ENCODE peak calls at places on chromosomes 11 and 22, in six cellular contexts. U is GM12878; T is Daoy; D is NCI-H187 treated with DMSO at 0.1 percent for 48 hours; W is stimulated activated CD4-positive, alpha-beta T cell treated with anti-CD3 and anti-CD28 coated beads, TNF-alpha, amount 100 ng/mL, for 1 hour; B is stimulated activated effector memory CD8-positive, alpha-beta T cell treated with anti-CD3 and anti-CD28 coated beads, Interleukin-12 subunit alpha, Interleukin-12 subunit beta, amount 100 ng/mL, for 72 hours. H is an unnamed sample.
A peak's percentile ranks its signal among the peaks of the same experiment; 100 is the strongest.

GRCh38 chr11:75380716-75381420 is 18.4 kb upstream of the RPS3 start:
- DNase-seq in U (no peak), T (no peak), D (no peak), W (no peak), B (no peak), H (no peak)

GRCh38 chr22:38074181-38075104 is 9.5 kb downstream of the SLC16A8 start:
- DNase-seq in U (no peak), T (peak; percentile 1), D (no peak), W (no peak), B (no peak), H (no peak)

GRCh38 chr11:130719516-130719915 is 196.8 kb downstream of the SNX19 start:
- DNase-seq in U (no peak), T (no peak), D (no peak), W (no peak), B (no peak), H (no peak)

GRCh38 chr22:32643246-32643645 is 158.3 kb upstream of the TIMP3 start:
- DNase-seq in U (no peak), T (no peak), D (no peak), W (no peak), B (no peak), H (no peak)

GRCh38 chr11:44709966-44710365 is 16.8 kb upstream of the TSPAN18 start:
- DNase-seq in U (no peak), T (peak; percentile 68), D (no peak), W (no peak), B (no peak), H (no peak)

GRCh38 chr11:20155683-20156279 is 4.5 kb downstream of the DBX1 start:
- DNase-seq in U (no peak), T (no peak), D (no peak), W (no peak), B (no peak), H (no peak)

GRCh38 chr22:27212617-27213177 is 555.3 kb downstream of the MIAT start:
- DNase-seq in U (no peak), T (peak; percentile 93), D (no peak), W (no peak), B (no peak), H (no peak)

GRCh38 chr11:72569966-72570892 is 104.0 kb downstream of the PDE2A start:
- DNase-seq in U (no peak), T (peak; percentile 66), D (no peak), W (no peak), B (no peak), H (no peak)

GRCh38 chr11:117928818-117929567 is at the start of gene TMPRSS13:
- DNase-seq in U (no peak), T (no peak), D (no peak), W (no peak), B (no peak), H (no peak)

GRCh38 chr11:124441081-124441480 is 4.4 kb downstream of the OR8B8 start:
- DNase-seq in U (no peak), T (no peak), D (no peak), W (no peak), B (no peak), H (no peak)

GRCh38 chr22:21818487-21819182 is 48.8 kb downstream of the MAPK1 start:
- DNase-seq in U (no peak), T (no peak), D (no peak), W (no peak), B (no peak), H (no peak)

GRCh38 chr22:39013923-39014722 is at the start of gene APOBEC3C:
- DNase-seq in U (peak; percentile 79), T (peak; percentile 93), D (no peak), W (peak; percentile 51), B (peak; percentile 61), H (no peak)

GRCh38 chr11:36389006-36389405 is 92.9 kb downstream of the PRR5L start:
- DNase-seq in U (no peak), T (no peak), D (no peak), W (no peak), B (no peak), H (no peak)

GRCh38 chr11:126140106-126140931 is 71.1 kb downstream of the RPUSD4 start:
- DNase-seq in U (no peak), T (no peak), D (no peak), W (no peak), B (no peak), H (no peak)

GRCh38 chr11:64299847-64300648 is at the start of gene CATSPERZ:
- DNase-seq in U (no peak), T (no peak), D (no peak), W (no peak), B (no peak), H (no peak)

GRCh38 chr22:25668437-25668836 is 73.6 kb upstream of the MYO18B start:
- DNase-seq in U (no peak), T (peak; percentile 4), D (no peak), W (no peak), B (no peak), H (no peak)

GRCh38 chr11:11706022-11706421 is 84.2 kb upstream of the GALNT18 start:
- DNase-seq in U (no peak), T (peak; percentile 49), D (no peak), W (no peak), B (no peak), H (no peak)

GRCh38 chr11:46003647-46004046 is 81.2 kb downstream of the LARGE2 start:
- DNase-seq in U (no peak), T (no peak), D (no peak), W (no peak), B (no peak), H (no peak)

GRCh38 chr11:96196074-96196787 is 146.8 kb downstream of the MAML2 start:
- DNase-seq in U (no peak), T (no peak), D (no peak), W (no peak), B (no peak), H (no peak)

GRCh38 chr11:5476184-5476819 is 12.2 kb upstream of the OR52D1 start:
- DNase-seq in U (no peak), T (peak; percentile 20), D (no peak), W (peak; percentile 1), B (no peak), H (peak; percentile 12)

GRCh38 chr11:623999-624704 is 603 bp downstream of the CDHR5 start:
- DNase-seq in U (no peak), T (peak; percentile 61), D (no peak), W (no peak), B (no peak), H (no peak)

GRCh38 chr11:9669954-9670353 is 6.1 kb downstream of the SWAP70 start:
- DNase-seq in U (no peak), T (no peak), D (no peak), W (no peak), B (no peak), H (no peak)

GRCh38 chr22:40610329-40610850 is 26.1 kb downstream of the MRTFA start:
- DNase-seq in U (no peak), T (no peak), D (no peak), W (no peak), B (no peak), H (no peak)

GRCh38 chr22:21657361-21658118 is 8.3 kb upstream of the PPIL2 start:
- DNase-seq in U (peak; percentile 39), T (peak; percentile 78), D (no peak), W (peak; percentile 34), B (peak; percentile 74), H (peak; percentile 75)

GRCh38 chr22:20750461-20751184 is 23.3 kb upstream of the SERPIND1 start:
- DNase-seq in U (peak; percentile 59), T (peak; percentile 90), D (no peak), W (no peak), B (peak; percentile 43), H (no peak)

GRCh38 chr22:18101536-18101935 is 9.1 kb upstream of the TUBA8 start:
- DNase-seq in U (no peak), T (no peak), D (no peak), W (no peak), B (no peak), H (no peak)

GRCh38 chr11:911031-911889 is 650 bp upstream of the CHID1 start:
- DNase-seq in U (no peak), T (peak; percentile 80), D (no peak), W (no peak), B (peak; percentile 44), H (peak; percentile 44)

GRCh38 chr11:74460481-74461154 is 6.7 kb downstream of the KCNE3 start:
- DNase-seq in U (no peak), T (no peak), D (no peak), W (no peak), B (no peak), H (no peak)

GRCh38 chr11:12126352-12127019 is 16.1 kb downstream of the MICAL2 start:
- DNase-seq in U (no peak), T (peak; percentile 80), D (no peak), W (no peak), B (no peak), H (no peak)

GRCh38 chr11:65436412-65437032 is 13.9 kb downstream of the NEAT1 start:
- DNase-seq in U (no peak), T (no peak), D (no peak), W (no peak), B (no peak), H (no peak)

GRCh38 chr11:93765551-93765950 is 18.5 kb upstream of the MED17 start:
- DNase-seq in U (no peak), T (no peak), D (no peak), W (no peak), B (no peak), H (no peak)

GRCh38 chr22:36929621-36930020 is 16.2 kb downstream of the CSF2RB start:
- DNase-seq in U (no peak), T (no peak), D (no peak), W (no peak), B (no peak), H (no peak)

GRCh38 chr11:109364851-109365250 is 57.1 kb upstream of the C11orf87 start:
- DNase-seq in U (no peak), T (no peak), D (no peak), W (no peak), B (no peak), H (no peak)

GRCh38 chr11:122803716-122804115 is 34.6 kb upstream of the CRTAM start:
- DNase-seq in U (no peak), T (peak; percentile 35), D (no peak), W (no peak), B (no peak), H (no peak)

GRCh38 chr11:6488342-6488741 is 7.0 kb downstream of the TIMM10B start:
- DNase-seq in U (peak; percentile 16), T (no peak), D (no peak), W (no peak), B (no peak), H (no peak)

GRCh38 chr11:108697872-108698473 is 33.1 kb downstream of the DDX10 start:
- DNase-seq in U (peak; percentile 49), T (peak; percentile 52), D (no peak), W (no peak), B (no peak), H (no peak)